ENCODE peak calls at places on chromosomes 13 and 19, in five cellular contexts. L is uterus, A is SK-N-SH, F is A549, I is endothelial cell of umbilical vein. S is an unnamed sample.

GRCh38 chr13:98157609-98158008 is 14.7 kb downstream of the FARP1 start:
- DNase-seq in F (no peak), L (no peak), A (no peak), I (no peak), S (no peak)

GRCh38 chr13:57862879-57863278 is 231.3 kb downstream of the PCDH17 start:
- DNase-seq in F (no peak), I (no peak), A (no peak), L (no peak), S (no peak)

GRCh38 chr19:50778906-50779430 is 8.7 kb downstream of the GPR32 start:
- DNase-seq in L (no peak), I (no peak), F (no peak), A (peak), S (no peak)

GRCh38 chr13:29038700-29039099 is 218.6 kb downstream of the MTUS2 start:
- DNase-seq in I (no peak), A (no peak), L (no peak), F (no peak), S (no peak)

GRCh38 chr13:95535243-95535642 is 17.3 kb upstream of the CLDN10 start:
- DNase-seq in I (peak), F (peak), L (no peak), A (no peak), S (peak)

GRCh38 chr13:100520936-100521765 is 67.4 kb downstream of the GGACT start:
- DNase-seq in L (no peak), A (no peak), F (no peak), I (no peak), S (no peak)

GRCh38 chr19:51660975-51661600 is 14.5 kb upstream of the SIGLEC14 start:
- DNase-seq in A (peak), L (peak), F (peak), I (peak), S (peak)

GRCh38 chr19:49427855-49428546 is 2.8 kb downstream of the GFY start:
- DNase-seq in I (no peak), A (peak), F (no peak), L (no peak), S (no peak)

GRCh38 chr19:334296-335071 is 10.1 kb downstream of the MIER2 start:
- DNase-seq in I (no peak), L (no peak), A (no peak), F (no peak), S (no peak)

GRCh38 chr13:48391257-48391656 is 21.7 kb downstream of the LPAR6 start:
- DNase-seq in I (no peak), L (no peak), A (no peak), F (no peak), S (no peak)

GRCh38 chr19:952680-953500 is 27.1 kb downstream of the ARID3A start:
- DNase-seq in A (no peak), L (no peak), I (no peak), F (no peak), S (peak)

GRCh38 chr19:47514151-47514868 is 553 bp downstream of the NAPA start:
- DNase-seq in I (no peak), L (no peak), A (peak), F (no peak), S (no peak)

GRCh38 chr13:32107474-32107873 is 75.9 kb downstream of the FRY start:
- DNase-seq in L (no peak), A (no peak), I (peak), F (no peak), S (no peak)

GRCh38 chr19:47512948-47513319 is 1.9 kb downstream of the NAPA start:
- DNase-seq in I (no peak), F (no peak), L (no peak), A (no peak), S (no peak)

GRCh38 chr13:28819748-28820098 is 416 bp upstream of the MTUS2 start:
- DNase-seq in I (peak), L (no peak), A (peak), F (peak), S (peak)

GRCh38 chr19:16943942-16944625 is 55.3 kb downstream of the F2RL3 start:
- DNase-seq in I (no peak), A (no peak), F (no peak), L (no peak), S (no peak)

GRCh38 chr19:42282810-42283247 is 13.8 kb downstream of the CIC start:
- DNase-seq in F (no peak), A (no peak), I (no peak), L (no peak), S (no peak)

GRCh38 chr13:95301135-95301946 is at the start of gene ABCC4:
- DNase-seq in A (peak), F (peak), I (peak), L (peak), S (peak)

GRCh38 chr13:21076265-21076653 is 14.9 kb upstream of the LATS2 start:
- DNase-seq in I (no peak), L (no peak), F (no peak), A (no peak), S (no peak)
- H3K4me3 ChIP-seq in I (no peak), L (peak), F (peak), A (no peak), S (no peak)

DNA sequence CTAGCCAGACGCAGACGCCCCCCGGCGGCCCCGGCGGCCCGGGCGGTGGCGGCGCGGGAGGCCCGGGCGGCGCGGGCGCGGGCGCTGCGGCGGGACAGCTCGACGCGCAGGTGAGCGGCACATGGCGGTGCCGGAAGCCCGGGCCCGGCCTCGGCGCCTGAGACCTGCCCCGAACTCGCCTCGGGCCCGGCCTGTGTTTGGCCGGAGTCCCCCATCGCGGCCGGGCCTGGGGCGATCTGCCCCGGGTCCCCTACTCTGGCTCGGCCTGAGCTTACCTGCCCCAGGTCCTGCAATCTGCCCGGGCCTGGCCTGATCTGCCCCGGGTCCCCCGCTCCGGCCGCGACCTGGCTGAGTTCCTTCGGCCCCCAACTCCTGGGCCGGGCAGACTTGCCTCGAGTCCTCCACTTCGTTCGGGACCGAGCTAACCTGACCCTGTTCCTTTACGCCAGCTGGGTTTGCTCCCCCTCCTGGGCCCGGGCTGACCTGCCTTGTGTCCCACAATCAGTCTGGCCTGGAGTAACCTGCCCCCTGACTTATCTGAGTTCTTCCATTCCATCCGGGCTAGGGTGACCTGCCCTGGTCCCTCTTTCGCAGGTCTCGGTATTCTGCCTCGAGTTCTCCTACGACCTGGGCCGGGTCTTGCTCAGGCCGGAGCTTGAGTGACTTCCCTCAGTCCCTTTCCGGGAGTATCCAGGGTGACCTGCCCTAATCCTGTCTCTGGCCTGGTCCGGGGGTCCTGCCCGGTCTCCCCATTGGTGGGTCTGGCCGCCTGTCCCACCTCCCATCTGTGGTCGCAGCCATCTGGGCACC is 777 bp downstream of the UPF1 start:
- DNase-seq in I (peak), L (no peak), F (peak), A (peak), S (peak)
- TF ChIP-seq CTCF in I (peak), L (no peak), F (no peak), A (peak), S (peak)

DNA sequence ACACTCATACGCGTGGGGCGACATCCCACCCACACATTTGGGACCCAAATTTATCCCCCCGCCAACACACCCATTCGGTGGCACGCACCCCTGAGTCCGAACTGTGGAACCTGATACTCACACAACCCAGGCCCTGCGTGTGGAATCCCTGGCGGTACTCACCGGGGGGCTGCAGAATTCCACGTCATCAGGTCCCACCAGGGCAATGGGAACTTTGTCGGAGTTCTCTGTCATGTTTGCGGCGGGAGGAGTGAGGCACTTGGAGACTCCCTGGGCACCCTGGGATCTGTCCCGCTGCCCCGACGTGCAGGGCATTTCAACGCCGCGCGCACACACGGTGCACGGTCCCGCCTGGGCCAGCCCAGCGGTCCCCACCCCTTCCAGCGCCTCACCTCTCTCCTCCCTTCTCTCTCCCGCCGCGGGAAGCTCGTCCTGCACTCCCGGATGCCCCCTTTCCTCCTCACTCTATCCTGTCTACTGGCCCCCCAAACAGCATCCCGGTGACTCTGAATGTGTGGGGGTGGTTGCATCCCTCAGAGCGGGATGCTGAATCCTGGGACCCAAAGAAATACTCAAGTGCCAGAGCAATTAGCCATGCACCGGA is at the start of gene CNMD:
- DNase-seq in F (no peak), I (no peak), A (no peak), L (no peak), S (no peak)
- H3K4me3 ChIP-seq in F (no peak), I (peak), A (no peak), L (peak), S (no peak)

GRCh38 chr19:13872695-13873389 is 4.1 kb upstream of the NANOS3 start:
- DNase-seq in I (peak), L (no peak), A (peak), F (peak), S (no peak)
- TF ChIP-seq CTCF in I (peak), L (no peak), A (no peak), F (peak), S (peak)

GRCh38 chr19:35118268-35119026 is 2.8 kb downstream of the FXYD3 start:
- DNase-seq in F (no peak), L (no peak), A (no peak), I (no peak), S (peak)
- H3K4me3 ChIP-seq in F (no peak), L (no peak), A (no peak), I (no peak), S (peak)

DNA sequence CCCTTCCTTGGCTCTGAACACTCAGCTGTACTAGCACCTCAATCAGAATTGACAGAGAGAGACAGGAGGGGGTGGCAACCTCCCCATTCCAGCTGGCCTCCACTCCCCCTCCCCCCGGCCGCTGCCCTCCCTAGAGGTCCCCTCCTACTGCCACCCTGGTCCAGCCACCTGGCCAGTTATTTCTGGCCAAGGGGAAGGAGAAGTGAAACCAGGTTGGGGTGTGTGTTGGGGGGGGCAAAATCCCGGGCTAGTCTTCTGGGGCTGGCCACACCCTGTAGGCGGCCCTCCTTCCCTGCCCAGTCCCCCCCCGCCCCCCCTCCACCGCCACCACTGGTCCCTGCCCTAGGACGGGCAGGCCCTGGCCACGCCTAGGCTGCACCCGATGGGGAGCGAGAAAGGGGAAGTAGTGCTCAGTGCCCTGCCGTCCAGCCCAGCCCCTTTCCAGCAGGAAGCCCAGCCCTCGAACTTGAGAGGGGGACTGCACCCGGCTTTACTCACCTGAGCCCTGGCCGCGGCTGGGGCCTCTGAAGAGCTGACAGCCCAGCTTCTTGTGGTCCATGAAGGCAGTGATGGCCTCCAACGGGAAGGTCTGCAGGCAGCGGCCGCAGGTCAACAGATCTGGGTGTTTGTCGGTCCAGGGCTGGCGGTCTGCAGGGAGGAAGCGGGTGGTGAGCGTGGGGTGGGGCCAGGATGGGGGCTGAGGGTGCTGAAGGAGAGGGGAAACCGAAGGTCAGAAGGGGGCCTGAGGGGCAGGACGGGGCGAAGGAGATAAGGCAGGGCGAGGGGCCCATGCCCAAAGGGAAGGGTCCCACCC is 856 bp downstream of the ZNF296 start:
- DNase-seq in I (peak), A (no peak), L (no peak), F (peak), S (peak)
- TF ChIP-seq CTCF in I (no peak), A (no peak), L (no peak), F (no peak), S (no peak)

S was measured in epithelial cell of esophagus.